ENCODE peak calls at places on chromosomes 16 and 17, in eight cellular contexts. Y, I, B, N, U, P, X and G are unnamed samples.
A peak's percentile ranks its signal among the peaks of the same experiment; 100 is the strongest.

GRCh38 chr17:45784293-45784582 is at the start of gene CRHR1:
- DNase-seq in U (no peak), N (no peak), B (no peak), Y (no peak), I (no peak), P (no peak), X (no peak), G (no peak)

GRCh38 chr17:427327-427726 is 74.7 kb upstream of the RPH3AL start:
- DNase-seq in X (no peak), U (no peak), B (no peak), Y (no peak), I (no peak), P (no peak), N (no peak), G (no peak)

GRCh38 chr16:87552772-87553171 is 49.5 kb upstream of the JPH3 start:
- DNase-seq in N (no peak), P (no peak), U (no peak), B (no peak), I (no peak), Y (no peak), X (no peak), G (no peak)

GRCh38 chr17:9402590-9403199 is 172.9 kb downstream of the STX8 start:
- DNase-seq in P (no peak), N (peak; percentile 16), U (no peak), B (no peak), X (no peak), I (no peak), Y (peak; percentile 37), G (no peak)

GRCh38 chr17:7348478-7349242 is 3.3 kb upstream of the KCTD11 start:
- DNase-seq in Y (no peak), U (no peak), I (no peak), P (no peak), B (no peak), N (no peak), X (no peak), G (no peak)

GRCh38 chr17:48488548-48489106 is 42.2 kb downstream of the HOXB1 start:
- DNase-seq in U (no peak), N (no peak), B (no peak), I (no peak), X (no peak), Y (no peak), P (no peak), G (no peak)

GRCh38 chr17:77049440-77049839 is 91.3 kb upstream of the SEC14L1 start:
- DNase-seq in I (no peak), N (peak; percentile 24), X (no peak), P (no peak), Y (no peak), U (no peak), B (no peak), G (no peak)

GRCh38 chr16:46762583-46762982 is 14.4 kb upstream of the MYLK3 start:
- DNase-seq in I (no peak), U (no peak), B (no peak), P (no peak), Y (no peak), N (no peak), X (no peak), G (no peak)

GRCh38 chr16:25700547-25700946 is 8.8 kb downstream of the HS3ST4 start:
- DNase-seq in U (no peak), Y (no peak), P (no peak), B (no peak), I (no peak), X (no peak), N (no peak), G (no peak)

GRCh38 chr16:10240854-10241613 is 58.8 kb upstream of the GRIN2A start:
- DNase-seq in X (no peak), U (no peak), I (no peak), P (no peak), B (no peak), N (no peak), Y (no peak), G (no peak)

GRCh38 chr17:45346255-45347015 is 29.6 kb upstream of the MAP3K14 start:
- DNase-seq in U (no peak), P (no peak), Y (no peak), I (no peak), N (no peak), X (no peak), B (no peak), G (peak; percentile 32)

GRCh38 chr17:29124931-29125270 is 55.3 kb downstream of the MYO18A start:
- DNase-seq in B (no peak), I (no peak), Y (no peak), U (no peak), N (no peak), X (no peak), P (peak; percentile 96), G (no peak)

GRCh38 chr16:15494231-15494630 is 59.8 kb downstream of the BMERB1 start:
- DNase-seq in P (no peak), B (peak; percentile 79), I (no peak), U (no peak), N (peak; percentile 92), Y (no peak), X (no peak), G (no peak)

GRCh38 chr16:49700928-49701685 is 154.8 kb downstream of the ZNF423 start:
- DNase-seq in B (no peak), Y (no peak), N (no peak), X (no peak), I (no peak), P (no peak), U (no peak), G (no peak)

GRCh38 chr16:87165885-87166284 is 151.3 kb downstream of the C16orf95 start:
- DNase-seq in N (no peak), P (no peak), X (no peak), U (no peak), I (no peak), B (no peak), Y (no peak), G (peak; percentile 1)

GRCh38 chr17:63984651-63985386 is 12.1 kb upstream of the SCN4A start:
- DNase-seq in Y (no peak), X (no peak), U (no peak), I (no peak), N (peak; percentile 64), P (peak; percentile 30), B (no peak), G (no peak)

GRCh38 chr17:54626146-54626703 is 274.4 kb upstream of the TOM1L1 start:
- DNase-seq in U (no peak), B (no peak), I (no peak), P (no peak), X (no peak), N (no peak), Y (no peak), G (no peak)

DNA sequence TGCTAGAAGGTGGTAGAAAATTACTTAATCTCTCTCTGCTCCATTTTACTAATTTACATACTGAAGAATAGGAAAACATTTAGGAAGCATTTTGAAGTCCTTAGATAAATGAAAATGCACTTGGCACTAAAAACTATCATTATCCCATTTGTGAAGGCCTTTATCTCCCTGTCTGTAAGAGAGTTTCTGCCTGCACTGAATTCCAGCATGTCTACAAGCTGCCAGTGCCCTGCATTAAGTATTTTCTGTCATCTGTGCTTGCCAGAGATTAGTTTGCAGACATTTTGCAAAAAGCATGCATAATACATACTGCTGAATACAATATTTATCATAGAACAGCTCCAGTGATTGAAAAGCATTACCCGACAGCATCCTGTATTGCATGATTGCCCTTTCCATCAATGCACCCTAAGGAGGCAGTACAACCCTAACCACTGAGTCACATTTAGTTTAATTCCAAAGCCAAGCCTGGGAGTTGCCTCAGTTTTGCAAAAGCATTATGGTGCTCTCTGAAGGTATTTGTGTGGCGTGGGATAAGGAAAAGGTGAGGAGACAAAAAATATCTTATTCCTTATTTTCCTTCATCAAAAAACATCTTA is 280.2 kb upstream of the TOM1L1 start:
- DNase-seq in U (no peak), P (no peak), B (no peak), N (no peak), Y (no peak), X (no peak), I (no peak), G (no peak)
- TF ChIP-seq POLR2AphosphoS5 in U (no peak), P (no peak), B (no peak), N (no peak), Y (no peak), X (no peak), I (no peak), G (no peak)

GRCh38 chr16:1494129-1494640 is 1.0 kb downstream of the TELO2 start:
- DNase-seq in Y (peak; percentile 82), I (no peak), N (no peak), X (no peak), U (no peak), B (no peak), P (peak; percentile 44), G (peak; percentile 81)
- TF ChIP-seq POLR2AphosphoS5 in Y (no peak), I (no peak), N (no peak), X (no peak), U (peak; percentile 49), B (no peak), P (no peak), G (no peak)

DNA sequence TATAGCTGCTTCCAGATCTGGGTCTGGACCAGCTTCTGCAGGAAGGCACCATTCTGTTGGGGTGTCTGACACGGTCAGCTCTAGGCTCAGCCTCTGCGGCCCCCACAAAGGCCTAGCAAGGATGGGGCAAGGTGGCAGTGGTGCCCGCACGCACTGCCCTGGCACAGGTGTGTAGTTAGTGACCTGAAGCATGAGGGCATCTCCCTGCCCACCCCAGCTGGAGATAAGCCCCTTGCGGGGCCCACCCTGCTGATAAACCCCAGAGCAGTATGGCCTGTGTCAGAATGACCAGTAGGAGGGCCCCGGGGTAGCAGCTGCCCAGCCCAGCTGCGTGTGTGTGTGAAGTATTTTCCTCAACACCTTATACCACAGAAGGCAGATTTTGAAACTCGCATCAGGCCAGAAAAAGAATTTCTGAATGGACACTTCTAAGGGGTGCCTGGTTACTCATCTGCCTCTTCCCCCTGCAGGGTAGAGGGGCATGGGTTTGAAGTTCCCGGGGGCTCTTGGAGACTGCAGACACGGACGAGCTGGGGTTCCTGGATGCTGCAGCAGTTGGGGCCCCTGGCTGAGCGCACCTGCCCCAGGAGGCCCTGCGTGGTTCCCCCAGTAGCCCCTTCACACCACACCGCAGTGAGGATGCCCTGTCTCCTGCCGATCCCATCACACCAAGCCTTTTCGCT is 4.6 kb downstream of the ARHGDIA start:
- DNase-seq in X (no peak), P (no peak), I (no peak), Y (peak; percentile 47), B (no peak), U (no peak), N (no peak), G (no peak)
- TF ChIP-seq POLR2AphosphoS5 in X (peak; percentile 94), P (no peak), I (no peak), Y (peak; percentile 28), B (no peak), U (no peak), N (peak; percentile 7), G (peak; percentile 4)

GRCh38 chr17:50817142-50817751 is 18.1 kb upstream of the WFIKKN2 start:
- DNase-seq in I (no peak), Y (peak; percentile 84), U (no peak), N (peak; percentile 34), X (peak; percentile 57), B (peak; percentile 7), P (peak; percentile 68), G (peak; percentile 87)

GRCh38 chr17:50815400-50815799 is 20.0 kb upstream of the WFIKKN2 start:
- DNase-seq in N (no peak), I (no peak), P (no peak), U (no peak), X (no peak), Y (no peak), B (no peak), G (no peak)

GRCh38 chr17:50817838-50818237 is 17.5 kb upstream of the WFIKKN2 start:
- DNase-seq in B (no peak), N (peak; percentile 42), U (no peak), X (no peak), I (no peak), Y (no peak), P (no peak), G (no peak)

GRCh38 chr17:50818266-50818665 is 17.1 kb upstream of the WFIKKN2 start:
- DNase-seq in P (no peak), N (no peak), X (no peak), Y (no peak), U (no peak), B (no peak), I (no peak), G (no peak)

GRCh38 chr17:50813583-50813982 is 21.8 kb upstream of the WFIKKN2 start:
- DNase-seq in B (no peak), X (no peak), Y (no peak), N (no peak), U (no peak), P (no peak), I (no peak), G (no peak)
- TF ChIP-seq POLR2AphosphoS5 in B (no peak), X (no peak), Y (no peak), N (no peak), U (no peak), P (no peak), I (no peak), G (no peak)